ENCODE peak calls at places on chromosome 16, in ten cellular contexts. P, M, G, C, O, R, T, X, J and F are unnamed samples.

GRCh38 chr16:30724641-30725464 is 23.4 kb upstream of the PHKG2 start:
- DNase-seq in P (no peak), M (no peak), G (no peak), C (no peak), O (no peak), R (no peak), T (no peak), X (no peak), J (no peak), F (no peak)

GRCh38 chr16:84737658-84738057 is 37.9 kb downstream of the USP10 start:
- DNase-seq in P (no peak), M (no peak), G (no peak), C (no peak), O (no peak), R (no peak), T (peak), X (peak), J (no peak), F (no peak)

GRCh38 chr16:81478876-81479496 is 34.4 kb downstream of the CMIP start:
- DNase-seq in P (no peak), M (no peak), G (no peak), C (no peak), O (no peak), R (no peak), T (peak), X (peak), J (peak), F (peak)

GRCh38 chr16:69469807-69470561 is 45.6 kb downstream of the CYB5B start:
- DNase-seq in P (no peak), M (no peak), G (no peak), C (no peak), O (no peak), R (no peak), T (no peak), X (no peak), J (peak), F (no peak)

GRCh38 chr16:89693289-89693731 is 6.8 kb downstream of the CDK10 start:
- DNase-seq in P (no peak), M (no peak), G (no peak), C (no peak), O (no peak), R (no peak), T (no peak), X (no peak), J (no peak), F (no peak)

GRCh38 chr16:46746821-46747776 is 1.0 kb downstream of the MYLK3 start:
- DNase-seq in P (peak), M (no peak), G (no peak), C (peak), O (no peak), R (no peak), T (no peak), X (no peak), J (no peak), F (no peak)

GRCh38 chr16:46688101-46688656 is 799 bp downstream of the VPS35 start:
- DNase-seq in P (no peak), M (no peak), G (no peak), C (no peak), O (no peak), R (no peak), T (peak), X (peak), J (no peak), F (no peak)

GRCh38 chr16:49021136-49021535 is 260.5 kb downstream of the CBLN1 start:
- DNase-seq in P (no peak), M (no peak), G (no peak), C (no peak), O (no peak), R (no peak), T (no peak), X (no peak), J (no peak), F (no peak)

GRCh38 chr16:2532494-2533141 is 1.4 kb upstream of the CEMP1 start:
- DNase-seq in P (peak), M (no peak), G (no peak), C (peak), O (no peak), R (no peak), T (peak), X (peak), J (peak), F (peak)

GRCh38 chr16:84055801-84056634 is 13.4 kb upstream of the SLC38A8 start:
- DNase-seq in P (no peak), M (no peak), G (no peak), C (no peak), O (no peak), R (no peak), T (no peak), X (peak), J (no peak), F (no peak)

GRCh38 chr16:79973320-79973719 is 372.8 kb upstream of the MAF start:
- DNase-seq in P (no peak), M (no peak), G (no peak), C (no peak), O (no peak), R (no peak), T (no peak), X (no peak), J (no peak), F (no peak)

GRCh38 chr16:3266873-3267537 is 10.6 kb upstream of the MEFV start:
- DNase-seq in P (peak), M (peak), G (peak), C (no peak), O (no peak), R (no peak), T (no peak), X (no peak), J (peak), F (no peak)

GRCh38 chr16:49463529-49463928 is 89.9 kb downstream of the C16orf78 start:
- DNase-seq in P (no peak), M (no peak), G (no peak), C (no peak), O (no peak), R (no peak), T (no peak), X (no peak), J (peak), F (peak)

GRCh38 chr16:84144859-84145639 is at the start of the genes DNAAF1 and HSDL1:
- DNase-seq in P (peak), M (peak), G (peak), C (peak), O (peak), R (peak), T (peak), X (peak), J (peak), F (peak)

GRCh38 chr16:17271687-17272086 is 199.1 kb downstream of the XYLT1 start:
- DNase-seq in P (peak), M (no peak), G (no peak), C (no peak), O (no peak), R (no peak), T (no peak), X (no peak), J (no peak), F (no peak)

GRCh38 chr16:79792952-79793351 is 192.4 kb upstream of the MAF start:
- DNase-seq in P (no peak), M (no peak), G (no peak), C (no peak), O (no peak), R (no peak), T (no peak), X (no peak), J (no peak), F (no peak)

DNA sequence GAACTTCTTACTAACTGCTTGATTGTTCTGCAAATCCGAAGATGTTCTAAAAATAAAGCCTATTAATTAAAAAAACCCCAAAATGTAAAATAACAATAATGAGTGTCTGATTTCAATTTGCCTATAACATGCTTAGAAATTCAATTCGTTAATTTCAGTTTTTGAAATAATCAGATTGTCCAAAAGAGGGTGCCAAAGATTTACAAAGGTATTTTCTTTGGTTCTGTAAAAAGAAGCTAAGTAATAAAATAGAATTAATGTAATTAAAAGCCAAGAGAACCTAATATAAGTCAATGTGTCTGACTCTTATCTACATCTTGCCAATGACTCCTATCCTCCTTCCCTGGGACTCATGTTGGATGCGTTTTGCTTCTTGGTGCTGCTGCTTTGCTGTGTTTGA is 75.0 kb upstream of the CPHXL start:
- DNase-seq in P (no peak), M (no peak), G (no peak), C (no peak), O (no peak), R (no peak), T (no peak), X (no peak), J (no peak), F (no peak)
- TF ChIP-seq CTCF in P (no peak), M (no peak), G (peak), C (no peak), O (no peak), R (peak), T (no peak), X (no peak), J (no peak), F (no peak)

GRCh38 chr16:59198487-59198886 is 464.4 kb upstream of the GOT2 start:
- DNase-seq in P (no peak), M (no peak), G (no peak), C (no peak), O (no peak), R (no peak), T (no peak), X (no peak), J (no peak), F (no peak)

GRCh38 chr16:59188029-59188428 is 453.9 kb upstream of the GOT2 start:
- DNase-seq in P (no peak), M (no peak), G (no peak), C (no peak), O (no peak), R (no peak), T (no peak), X (no peak), J (no peak), F (no peak)

GRCh38 chr16:59195242-59195641 is 461.1 kb upstream of the GOT2 start:
- DNase-seq in P (no peak), M (no peak), G (no peak), C (no peak), O (no peak), R (no peak), T (no peak), X (no peak), J (no peak), F (no peak)

GRCh38 chr16:59192551-59193199 is 458.6 kb upstream of the GOT2 start:
- DNase-seq in P (peak), M (no peak), G (peak), C (no peak), O (no peak), R (peak), T (no peak), X (no peak), J (peak), F (no peak)
- TF ChIP-seq CTCF in P (peak), M (peak), G (peak), C (peak), O (no peak), R (peak), T (peak), X (no peak), J (peak), F (no peak)

GRCh38 chr16:28192811-28193529 is 18.8 kb downstream of the XPO6 start:
- DNase-seq in P (no peak), M (no peak), G (no peak), C (no peak), O (no peak), R (no peak), T (no peak), X (no peak), J (peak), F (peak)
- TF ChIP-seq CTCF in P (no peak), M (no peak), G (no peak), C (no peak), O (no peak), R (no peak), T (no peak), X (no peak), J (no peak), F (peak)

DNA sequence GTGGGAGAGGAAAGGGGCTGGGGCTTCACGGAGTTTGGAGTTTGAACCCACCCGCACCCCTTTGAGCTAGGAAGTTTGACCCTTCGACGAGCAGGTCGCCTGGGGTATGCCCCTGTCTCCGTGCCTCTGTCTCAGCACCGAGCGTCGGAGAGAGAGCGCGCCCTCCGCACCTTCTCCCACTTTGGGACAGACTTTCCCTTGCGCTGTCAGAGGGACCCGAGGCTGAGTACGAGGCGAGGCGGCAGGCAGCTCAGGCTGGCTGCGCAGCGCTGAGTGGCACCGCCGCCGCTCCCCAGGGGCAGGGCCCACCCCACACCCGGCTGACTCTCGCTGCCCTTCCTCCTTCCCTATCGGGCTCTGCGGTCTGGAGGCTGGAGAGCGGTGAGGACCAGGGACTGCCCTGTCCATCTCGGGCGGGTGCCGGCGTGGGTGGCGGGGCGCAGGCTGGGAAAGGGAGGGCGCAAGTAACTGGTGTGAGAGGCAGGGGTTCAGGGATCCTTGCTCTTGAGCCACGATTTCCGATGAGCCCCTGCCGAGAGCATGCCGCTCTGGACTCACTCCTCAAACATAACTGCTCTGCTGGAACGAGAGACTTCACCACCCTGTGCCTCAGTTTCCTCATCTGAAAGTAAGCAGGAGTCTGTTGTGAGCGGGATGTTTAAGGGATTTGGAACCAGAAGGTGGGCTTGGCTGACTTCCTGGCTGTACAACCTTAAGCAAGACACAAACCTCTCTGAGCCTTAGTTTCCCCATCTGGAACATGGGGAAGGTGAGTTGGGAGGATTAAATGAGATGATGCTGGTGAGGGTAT is 981 bp downstream of the BEAN1 start:
- DNase-seq in P (peak), M (no peak), G (no peak), C (no peak), O (no peak), R (peak), T (no peak), X (no peak), J (peak), F (no peak)
- TF ChIP-seq CTCF in P (no peak), M (no peak), G (no peak), C (no peak), O (no peak), R (no peak), T (no peak), X (no peak), J (no peak), F (no peak)

DNA sequence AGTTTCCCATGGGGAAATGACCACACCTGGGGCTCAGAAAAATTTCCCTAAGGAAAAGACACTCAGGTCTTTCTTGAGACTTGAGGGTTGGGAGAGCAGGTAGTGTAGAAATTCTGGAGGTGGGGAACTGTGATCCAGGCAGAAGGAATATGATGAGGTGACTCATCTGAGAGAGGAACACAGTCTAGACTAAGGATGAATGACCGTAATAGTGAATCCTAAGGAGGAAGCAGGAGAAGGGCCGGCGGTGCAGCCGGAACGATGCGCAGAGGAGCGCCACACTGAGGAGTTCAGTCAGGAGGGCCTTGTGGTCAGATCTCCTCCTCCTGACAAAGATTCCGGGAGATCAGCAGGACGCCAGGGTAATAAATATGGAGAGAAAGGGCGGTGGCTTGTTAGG is 135.7 kb downstream of the PARN start:
- DNase-seq in P (no peak), M (no peak), G (peak), C (no peak), O (no peak), R (no peak), T (no peak), X (no peak), J (no peak), F (no peak)
- TF ChIP-seq CTCF in P (no peak), M (no peak), G (no peak), C (no peak), O (no peak), R (no peak), T (no peak), X (no peak), J (no peak), F (no peak)

GRCh38 chr16:54584121-54584520 is 297.5 kb upstream of the IRX3 start:
- DNase-seq in P (no peak), M (no peak), G (no peak), C (peak), O (no peak), R (no peak), T (no peak), X (no peak), J (no peak), F (no peak)
- TF ChIP-seq CTCF in P (no peak), M (no peak), G (no peak), C (no peak), O (no peak), R (no peak), T (no peak), X (no peak), J (no peak), F (no peak)

GRCh38 chr16:51140112-51140511 is 11.0 kb downstream of the SALL1 start:
- DNase-seq in P (no peak), M (no peak), G (no peak), C (no peak), O (no peak), R (no peak), T (no peak), X (no peak), J (no peak), F (no peak)
- TF ChIP-seq CTCF in P (no peak), M (no peak), G (no peak), C (no peak), O (no peak), R (no peak), T (no peak), X (no peak), J (no peak), F (no peak)